ENCODE peak calls at places on chromosome 16, in seven cellular contexts. Y is neural progenitor cell; B is lower leg skin; R is stomach; M is CD8-positive, alpha-beta T cell; I is colonic mucosa; X is endothelial cell. S is an unnamed sample.
A peak's percentile ranks its signal among the peaks of the same experiment; 100 is the strongest.

GRCh38 chr16:25217921-25218320 is 1.2 kb downstream of the AQP8 start:
- DNase-seq in I (no peak), B (no peak), M (no peak), Y (no peak), R (no peak), X (no peak), S (no peak)

GRCh38 chr16:87278191-87279093 is 38.8 kb downstream of the C16orf95 start:
- DNase-seq in Y (peak; percentile 89), X (peak; percentile 89), I (peak; percentile 77), M (no peak), B (peak; percentile 56), R (peak; percentile 73), S (peak; percentile 44)

GRCh38 chr16:73584157-73584556 is 536.2 kb upstream of the ZFHX3 start:
- DNase-seq in Y (no peak), R (no peak), X (no peak), B (no peak), M (no peak), I (no peak), S (no peak)

GRCh38 chr16:21608647-21609328 is 9.4 kb downstream of the METTL9 start:
- DNase-seq in B (no peak), X (no peak), R (no peak), Y (peak; percentile 36), I (no peak), M (no peak), S (no peak)

GRCh38 chr16:57036945-57037344 is 47.6 kb downstream of the NLRC5 start:
- DNase-seq in B (no peak), R (no peak), Y (no peak), X (no peak), M (no peak), I (no peak), S (no peak)

GRCh38 chr16:8850279-8850885 is 18.4 kb downstream of the CARHSP1 start:
- DNase-seq in Y (no peak), R (no peak), I (peak; percentile 22), B (no peak), X (peak; percentile 34), M (no peak), S (no peak)

GRCh38 chr16:73605309-73605708 is 557.4 kb upstream of the ZFHX3 start:
- DNase-seq in Y (peak; percentile 57), I (no peak), M (no peak), B (no peak), R (no peak), X (no peak), S (no peak)

GRCh38 chr16:46911650-46912049 is 27.5 kb downstream of the GPT2 start:
- DNase-seq in X (no peak), R (no peak), I (no peak), B (no peak), Y (no peak), M (no peak), S (no peak)

GRCh38 chr16:87956169-87956770 is 5.0 kb downstream of the BANP start:
- DNase-seq in I (peak; percentile 48), R (no peak), B (no peak), X (no peak), M (peak; percentile 93), Y (peak; percentile 65), S (peak; percentile 64)

GRCh38 chr16:63228259-63228658 is 1192.0 kb upstream of the CDH8 start:
- DNase-seq in Y (no peak), X (no peak), M (no peak), I (no peak), B (no peak), R (no peak), S (no peak)

GRCh38 chr16:51938861-51939260 is 608.1 kb downstream of the TOX3 start:
- DNase-seq in I (no peak), X (no peak), Y (no peak), M (no peak), B (peak; percentile 20), R (no peak), S (no peak)

GRCh38 chr16:4218202-4218601 is 23.7 kb downstream of the SRL start:
- DNase-seq in I (no peak), R (no peak), X (no peak), Y (no peak), M (no peak), B (no peak), S (no peak)

GRCh38 chr16:85137323-85138072 is 25.2 kb upstream of the CIBAR2 start:
- DNase-seq in B (peak; percentile 90), X (no peak), M (peak; percentile 10), Y (peak; percentile 25), I (peak; percentile 82), R (peak; percentile 93), S (no peak)

GRCh38 chr16:86547286-86547685 is 7.7 kb downstream of the MTHFSD start:
- DNase-seq in B (no peak), X (no peak), I (no peak), Y (no peak), R (no peak), M (no peak), S (no peak)

GRCh38 chr16:35506018-35506897 is 2046.8 kb downstream of the TP53TG3F start:
- DNase-seq in Y (no peak), B (no peak), I (no peak), X (no peak), R (no peak), M (no peak), S (no peak)

GRCh38 chr16:67235816-67236547 is 9.1 kb downstream of the TMEM208 start:
- DNase-seq in I (no peak), B (no peak), X (no peak), Y (no peak), R (no peak), M (peak; percentile 48), S (no peak)

GRCh38 chr16:56999409-57000270 is 10.3 kb downstream of the NLRC5 start:
- DNase-seq in B (no peak), X (no peak), R (peak; percentile 43), I (no peak), M (peak; percentile 54), Y (no peak), S (no peak)

GRCh38 chr16:88784074-88784855 is 755 bp downstream of the PIEZO1 start:
- DNase-seq in M (no peak), B (no peak), Y (peak; percentile 86), R (peak; percentile 66), X (peak; percentile 80), I (peak; percentile 76), S (no peak)

GRCh38 chr16:1723450-1724147 is 17.6 kb downstream of the MAPK8IP3 start:
- DNase-seq in R (peak; percentile 47), I (peak; percentile 69), B (no peak), X (peak; percentile 60), M (no peak), Y (peak; percentile 47), S (no peak)

GRCh38 chr16:8675183-8676159 is 1.1 kb downstream of the ABAT start:
- DNase-seq in M (peak; percentile 62), X (no peak), B (no peak), I (no peak), R (no peak), Y (no peak), S (peak; percentile 30)

GRCh38 chr16:12323007-12323699 is 346.6 kb downstream of the SNX29 start:
- DNase-seq in R (no peak), M (peak; percentile 58), X (no peak), Y (peak; percentile 32), I (no peak), B (no peak), S (peak; percentile 42)

GRCh38 chr16:85651822-85652430 is 36.8 kb downstream of the GINS2 start:
- DNase-seq in X (no peak), M (no peak), R (no peak), B (no peak), I (no peak), Y (no peak), S (no peak)

GRCh38 chr16:15592324-15592723 is 50.6 kb downstream of the MARF1 start:
- DNase-seq in Y (no peak), R (no peak), M (peak; percentile 50), B (peak; percentile 42), I (no peak), X (no peak), S (peak; percentile 41)

GRCh38 chr16:53944026-53944425 is 240.1 kb downstream of the FTO start:
- DNase-seq in M (no peak), X (no peak), Y (no peak), B (no peak), R (no peak), I (no peak), S (no peak)

GRCh38 chr16:12904041-12904671 is 2.8 kb downstream of the SHISA9 start:
- DNase-seq in B (no peak), I (no peak), Y (peak; percentile 74), M (no peak), R (no peak), X (no peak), S (no peak)

GRCh38 chr16:75116081-75116910 is at the start of gene LDHD:
- DNase-seq in M (no peak), I (peak; percentile 83), B (peak; percentile 71), R (peak; percentile 94), Y (peak; percentile 67), X (no peak), S (no peak)

GRCh38 chr16:70474320-70475053 is 20.1 kb downstream of the FCSK start:
- DNase-seq in B (no peak), I (no peak), R (no peak), Y (no peak), M (no peak), X (no peak), S (no peak)

GRCh38 chr16:70472786-70473433 is 18.5 kb downstream of the FCSK start:
- DNase-seq in Y (no peak), M (no peak), R (no peak), B (no peak), X (no peak), I (no peak), S (no peak)

GRCh38 chr16:70470927-70471341 is 16.5 kb downstream of the FCSK start:
- DNase-seq in I (no peak), B (no peak), Y (peak; percentile 81), M (no peak), R (peak; percentile 61), X (peak; percentile 67), S (no peak)

GRCh38 chr16:70475054-70475871 is 20.9 kb downstream of the FCSK start:
- DNase-seq in Y (no peak), I (no peak), X (no peak), B (no peak), M (no peak), R (no peak), S (no peak)

GRCh38 chr16:70473446-70474319 is 19.3 kb downstream of the FCSK start:
- DNase-seq in Y (no peak), X (no peak), M (no peak), R (no peak), B (no peak), I (no peak), S (no peak)
- TF ChIP-seq CTCF in Y (no peak), X (no peak), M (no peak), R (no peak), B (no peak), I (no peak), S (no peak)

GRCh38 chr16:49723310-49723709 is 132.6 kb downstream of the ZNF423 start:
- DNase-seq in X (no peak), M (no peak), Y (no peak), I (no peak), B (no peak), R (no peak), S (no peak)
- TF ChIP-seq CTCF in X (no peak), M (no peak), Y (no peak), I (no peak), B (no peak), R (no peak), S (no peak)

GRCh38 chr16:76854234-76854633 is 336.8 kb upstream of the MON1B start:
- DNase-seq in M (no peak), Y (no peak), B (no peak), X (no peak), R (no peak), I (no peak), S (no peak)
- TF ChIP-seq CTCF in M (no peak), Y (peak; percentile 24), B (no peak), X (no peak), R (no peak), I (no peak), S (no peak)

GRCh38 chr16:31404353-31405064 is 11.4 kb downstream of the ITGAD start:
- DNase-seq in I (no peak), B (no peak), M (no peak), Y (no peak), R (no peak), X (no peak), S (no peak)
- TF ChIP-seq CTCF in I (no peak), B (no peak), M (no peak), Y (no peak), R (no peak), X (no peak), S (no peak)